ENCODE peak calls at places on chromosomes 5 and 9, in nine cellular contexts. Y is H1, J is breast epithelium, I is HCT116, B is upper lobe of left lung, S is endothelial cell of umbilical vein, U is GM23338, H is stomach, L is Panc1. Q is an unnamed sample.

GRCh38 chr9:105457560-105458294 is 9.9 kb downstream of the FSD1L start:
- DNase-seq in Y (no peak), J (no peak), I (no peak), B (peak; percentile 50), S (no peak), U (no peak), H (peak; percentile 71), L (no peak), Q (no peak)

GRCh38 chr5:179217356-179217755 is 127.9 kb downstream of the ADAMTS2 start:
- DNase-seq in Y (no peak), J (no peak), I (no peak), B (no peak), S (no peak), U (no peak), H (no peak), L (no peak), Q (no peak)

GRCh38 chr5:124349931-124350330 is 396.5 kb downstream of the ZNF608 start:
- DNase-seq in Y (no peak), J (no peak), I (no peak), B (no peak), S (no peak), U (no peak), H (no peak), L (no peak), Q (no peak)

GRCh38 chr5:66174338-66174737 is 30.2 kb downstream of the SREK1 start:
- DNase-seq in Y (no peak), J (no peak), I (no peak), B (no peak), S (peak; percentile 48), U (peak; percentile 28), H (no peak), L (no peak), Q (no peak)

GRCh38 chr9:131697097-131697496 is 42.8 kb downstream of the RAPGEF1 start:
- DNase-seq in Y (no peak), J (no peak), I (no peak), B (no peak), S (no peak), U (peak; percentile 62), H (peak; percentile 61), L (no peak), Q (no peak)

GRCh38 chr9:93205045-93205768 is 21.3 kb downstream of the WNK2 start:
- DNase-seq in Y (no peak), J (no peak), I (no peak), B (no peak), S (no peak), U (no peak), H (peak; percentile 43), L (no peak), Q (no peak)

GRCh38 chr5:158154226-158155005 is 295.5 kb upstream of the CLINT1 start:
- DNase-seq in Y (no peak), J (no peak), I (no peak), B (no peak), S (peak; percentile 58), U (no peak), H (no peak), L (no peak), Q (no peak)

GRCh38 chr9:117092582-117092981 is 322.3 kb downstream of the ASTN2 start:
- DNase-seq in Y (no peak), J (no peak), I (no peak), B (no peak), S (no peak), U (no peak), H (no peak), L (no peak), Q (no peak)

GRCh38 chr9:33465596-33466564 is 7.8 kb downstream of the NOL6 start:
- DNase-seq in Y (no peak), J (no peak), I (no peak), B (no peak), S (no peak), U (no peak), H (no peak), L (no peak), Q (no peak)

GRCh38 chr5:30103056-30104020 is 1090.1 kb upstream of the CDH6 start:
- DNase-seq in Y (no peak), J (no peak), I (no peak), B (no peak), S (no peak), U (no peak), H (no peak), L (no peak), Q (no peak)

GRCh38 chr9:76599970-76600369 is 141.0 kb downstream of the GCNT1 start:
- DNase-seq in Y (no peak), J (no peak), I (no peak), B (no peak), S (no peak), U (no peak), H (no peak), L (no peak), Q (no peak)

GRCh38 chr9:93086445-93087224 is 9.4 kb upstream of the CARD19 start:
- DNase-seq in Y (no peak), J (peak; percentile 19), I (no peak), B (peak; percentile 20), S (no peak), U (no peak), H (no peak), L (no peak), Q (peak; percentile 61)

GRCh38 chr5:172336264-172336663 is 52.7 kb upstream of the UBTD2 start:
- DNase-seq in Y (no peak), J (no peak), I (no peak), B (no peak), S (no peak), U (no peak), H (no peak), L (no peak), Q (no peak)

GRCh38 chr9:129351642-129352151 is 173.6 kb upstream of the IER5L start:
- DNase-seq in Y (no peak), J (no peak), I (no peak), B (no peak), S (no peak), U (peak; percentile 73), H (no peak), L (no peak), Q (no peak)

GRCh38 chr5:116750626-116751188 is 176.1 kb upstream of the SEMA6A start:
- DNase-seq in Y (no peak), J (no peak), I (no peak), B (no peak), S (no peak), U (no peak), H (no peak), L (no peak), Q (no peak)

GRCh38 chr5:109454726-109455505 is 45.1 kb upstream of the PJA2 start:
- DNase-seq in Y (no peak), J (no peak), I (no peak), B (no peak), S (peak; percentile 59), U (no peak), H (no peak), L (no peak), Q (no peak)

GRCh38 chr5:109451161-109451560 is 41.4 kb upstream of the PJA2 start:
- DNase-seq in Y (no peak), J (no peak), I (no peak), B (no peak), S (no peak), U (no peak), H (peak; percentile 37), L (no peak), Q (no peak)

GRCh38 chr5:109452661-109453060 is 42.9 kb upstream of the PJA2 start:
- DNase-seq in Y (no peak), J (no peak), I (no peak), B (no peak), S (no peak), U (no peak), H (no peak), L (no peak), Q (no peak)

GRCh38 chr5:109453251-109453650 is 43.5 kb upstream of the PJA2 start:
- DNase-seq in Y (no peak), J (no peak), I (no peak), B (no peak), S (no peak), U (no peak), H (no peak), L (no peak), Q (no peak)

DNA sequence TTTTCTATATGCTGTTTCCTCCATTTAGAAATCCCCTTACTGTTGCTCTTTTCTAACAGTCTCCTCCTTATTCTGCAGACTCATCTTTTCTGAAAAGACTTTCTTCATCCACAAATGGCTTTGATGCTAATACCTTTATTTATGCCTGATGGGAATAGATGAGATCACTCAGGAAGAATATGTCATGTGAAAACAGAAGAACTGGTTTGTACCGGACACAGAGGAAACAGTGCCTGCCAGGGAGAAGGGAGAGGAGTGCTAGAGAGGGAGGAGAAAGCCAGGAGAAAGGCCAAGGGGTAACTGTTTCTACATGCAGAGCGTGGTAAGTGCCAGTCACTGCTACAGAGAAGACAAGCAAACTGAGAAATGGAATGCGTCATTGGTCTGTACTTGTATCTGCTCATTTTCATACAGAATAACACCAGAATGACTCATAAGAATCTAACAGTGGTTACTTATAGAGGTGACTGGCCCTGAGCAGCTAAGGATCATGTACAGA is 45.9 kb upstream of the PJA2 start:
- DNase-seq in Y (no peak), J (no peak), I (peak; percentile 31), B (peak; percentile 53), S (peak; percentile 98), U (no peak), H (no peak), L (peak; percentile 51), Q (peak; percentile 92)
- TF ChIP-seq POLR2AphosphoS5 in Y (no peak), J (no peak), I (peak; percentile 23), B (peak; percentile 69), S (peak; percentile 75), U (no peak), H (no peak), L (no peak), Q (peak; percentile 98)

GRCh38 chr5:141958773-141959172 is 771 bp upstream of the PCDH12 start:
- DNase-seq in Y (peak; percentile 29), J (no peak), I (no peak), B (peak; percentile 51), S (peak; percentile 58), U (no peak), H (no peak), L (no peak), Q (no peak)
- H3K4me3 ChIP-seq in Y (no peak overlapping the region), J (no peak overlapping the region), I (no peak overlapping the region), B (peak overlapping the region; percentile 50), S (no peak overlapping the region), U (no peak overlapping the region), H (no peak overlapping the region), L (no peak overlapping the region), Q (no peak overlapping the region)

DNA sequence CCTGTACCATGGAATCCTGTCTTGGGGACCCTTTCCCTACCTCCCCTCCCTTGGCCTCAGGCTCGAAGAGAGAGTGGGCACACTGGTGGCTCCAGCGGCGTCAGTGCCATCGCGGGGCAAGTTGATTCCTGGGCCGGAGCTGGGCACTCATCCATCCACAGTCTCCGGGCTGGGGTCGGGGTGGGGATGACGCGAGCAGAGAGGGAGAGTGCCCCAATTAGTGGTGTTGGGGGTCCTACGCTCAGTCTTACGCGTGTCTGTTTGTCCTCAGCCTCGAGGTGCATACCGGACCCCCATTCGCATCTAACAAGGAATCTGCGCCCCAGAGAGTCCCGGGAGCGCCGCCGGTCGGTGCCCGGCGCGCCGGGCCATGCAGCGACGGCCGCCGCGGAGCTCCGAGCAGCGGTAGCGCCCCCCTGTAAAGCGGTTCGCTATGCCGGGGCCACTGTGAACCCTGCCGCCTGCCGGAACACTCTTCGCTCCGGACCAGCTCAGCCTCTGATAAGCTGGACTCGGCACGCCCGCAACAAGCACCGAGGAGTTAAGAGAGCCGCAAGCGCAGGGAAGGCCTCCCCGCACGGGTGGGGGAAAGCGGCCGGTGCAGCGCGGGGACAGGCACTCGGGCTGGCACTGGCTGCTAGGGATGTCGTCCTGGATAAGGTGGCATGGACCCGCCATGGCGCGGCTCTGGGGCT is 724 bp downstream of the NTRK2 start:
- DNase-seq in Y (peak; percentile 75), J (no peak), I (no peak), B (no peak), S (no peak), U (peak; percentile 75), H (no peak), L (no peak), Q (no peak)
- TF ChIP-seq POLR2AphosphoS5 in Y (no peak), J (no peak), I (no peak), B (no peak), S (no peak), U (no peak), H (no peak), L (no peak), Q (no peak)

GRCh38 chr9:136341042-136341655 is 13.8 kb downstream of the GPSM1 start:
- DNase-seq in Y (no peak), J (no peak), I (no peak), B (no peak), S (no peak), U (no peak), H (peak; percentile 41), L (no peak), Q (no peak)
- H3K4me3 ChIP-seq in Y (no peak overlapping the region), J (no peak overlapping the region), I (no peak overlapping the region), B (no peak overlapping the region), S (no peak overlapping the region), U (no peak overlapping the region), H (no peak overlapping the region), L (no peak overlapping the region), Q (no peak overlapping the region)